ENCODE peak calls at places on chromosomes 7 and 10, in five cellular contexts. T is IMR-90, J is GM12878, B is K562, P is A549. S is an unnamed sample.

GRCh38 chr7:139471740-139472353 is 11.6 kb downstream of the KLRG2 start:
- DNase-seq in B (peak; percentile 14), P (peak; percentile 72), T (peak; percentile 57), J (no peak), S (no peak)

GRCh38 chr10:1853801-1854200 is 116.5 kb upstream of the ADARB2 start:
- DNase-seq in B (no peak), J (no peak), P (no peak), T (no peak), S (no peak)

GRCh38 chr7:23072043-23072442 is 33.5 kb upstream of the KLHL7 start:
- DNase-seq in P (peak; percentile 9), T (peak; percentile 28), J (no peak), B (no peak), S (no peak)

GRCh38 chr10:3525832-3526449 is 259.1 kb downstream of the KLF6 start:
- DNase-seq in J (no peak), B (peak; percentile 39), T (peak; percentile 99), P (peak; percentile 86), S (no peak)

GRCh38 chr10:116892873-116893685 is 43.8 kb downstream of the ENO4 start:
- DNase-seq in B (no peak), J (no peak), T (no peak), P (no peak), S (no peak)

GRCh38 chr7:143373255-143373794 is 7.8 kb upstream of the ZYX start:
- DNase-seq in J (no peak), T (no peak), P (no peak), B (no peak), S (no peak)

GRCh38 chr7:46658281-46658680 is 737.2 kb upstream of the IGFBP3 start:
- DNase-seq in T (no peak), P (no peak), J (no peak), B (no peak), S (no peak)

GRCh38 chr7:76296743-76297740 is 5.4 kb upstream of the HSPB1 start:
- DNase-seq in P (peak; percentile 69), B (no peak), T (peak; percentile 93), J (no peak), S (no peak)

GRCh38 chr10:17435187-17435586 is 19.2 kb downstream of the ST8SIA6 start:
- DNase-seq in J (no peak), B (peak; percentile 69), P (no peak), T (no peak), S (no peak)

GRCh38 chr7:87413029-87413428 is 62.5 kb downstream of the ABCB4 start:
- DNase-seq in T (peak; percentile 82), J (no peak), P (no peak), B (no peak), S (no peak)

GRCh38 chr7:72334066-72334465 is 78.1 kb downstream of the CALN1 start:
- DNase-seq in P (no peak), B (peak; percentile 24), T (no peak), J (no peak), S (peak; percentile 40)

GRCh38 chr10:74026428-74026979 is 28.6 kb downstream of the VCL start:
- DNase-seq in T (no peak), B (peak; percentile 43), J (no peak), P (no peak), S (no peak)

GRCh38 chr10:9833871-9834454 is 1183.7 kb upstream of the CELF2 start:
- DNase-seq in J (no peak), P (no peak), B (no peak), T (no peak), S (no peak)

GRCh38 chr10:69842020-69842419 is 40.3 kb downstream of the COL13A1 start:
- DNase-seq in J (no peak), P (no peak), B (no peak), T (no peak), S (no peak)

GRCh38 chr10:110420401-110421193 is 77.1 kb upstream of the DUSP5 start:
- DNase-seq in J (no peak), T (peak; percentile 61), B (no peak), P (peak; percentile 78), S (no peak)

GRCh38 chr7:128201690-128202085 is 39.4 kb upstream of the LEP start:
- DNase-seq in T (no peak), P (no peak), B (no peak), J (no peak), S (peak; percentile 42)

GRCh38 chr7:21636694-21637093 is 93.9 kb downstream of the DNAH11 start:
- DNase-seq in B (no peak), P (no peak), T (no peak), J (no peak), S (no peak)
- TF ChIP-seq RCOR1 in B (no peak), P (no peak), T (no peak), J (no peak), S (no peak)

GRCh38 chr7:96023376-96023775 is 251.0 kb downstream of the DYNC1I1 start:
- DNase-seq in J (no peak), T (peak; percentile 5), B (no peak), P (no peak), S (no peak)
- TF ChIP-seq RCOR1 in J (no peak), T (no peak), B (no peak), P (no peak), S (no peak)

GRCh38 chr7:130560972-130561371 is 69.1 kb downstream of the MEST start:
- DNase-seq in P (peak; percentile 31), J (peak; percentile 40), B (no peak), T (peak; percentile 43), S (no peak)
- TF ChIP-seq RCOR1 in P (no peak), J (no peak), B (peak; percentile 61), T (no peak), S (no peak)

GRCh38 chr10:44948713-44949112 is 10.9 kb upstream of the RASSF4 start:
- DNase-seq in B (no peak), P (no peak), T (no peak), J (no peak), S (no peak)
- TF ChIP-seq RCOR1 in B (no peak), P (no peak), T (no peak), J (no peak), S (no peak)

GRCh38 chr10:7011994-7012393 is 398.8 kb downstream of the SFMBT2 start:
- DNase-seq in T (no peak), J (no peak), P (no peak), B (no peak), S (no peak)

GRCh38 chr10:7014721-7015120 is 396.1 kb downstream of the SFMBT2 start:
- DNase-seq in T (no peak), B (no peak), J (no peak), P (no peak), S (no peak)

GRCh38 chr10:7015457-7015856 is 395.4 kb downstream of the SFMBT2 start:
- DNase-seq in B (no peak), J (no peak), P (peak; percentile 2), T (no peak), S (no peak)
- TF ChIP-seq RCOR1 in B (no peak), J (no peak), P (no peak), T (no peak), S (no peak)

GRCh38 chr7:41504581-41504980 is 198.3 kb downstream of the INHBA start:
- DNase-seq in J (no peak), P (no peak), B (no peak), T (peak; percentile 15), S (no peak)

GRCh38 chr7:41503438-41503837 is 199.5 kb downstream of the INHBA start:
- DNase-seq in P (no peak), T (peak; percentile 69), J (no peak), B (no peak), S (no peak)

GRCh38 chr7:41507686-41508268 is 195.1 kb downstream of the INHBA start:
- DNase-seq in T (no peak), J (no peak), P (no peak), B (no peak), S (no peak)

DNA sequence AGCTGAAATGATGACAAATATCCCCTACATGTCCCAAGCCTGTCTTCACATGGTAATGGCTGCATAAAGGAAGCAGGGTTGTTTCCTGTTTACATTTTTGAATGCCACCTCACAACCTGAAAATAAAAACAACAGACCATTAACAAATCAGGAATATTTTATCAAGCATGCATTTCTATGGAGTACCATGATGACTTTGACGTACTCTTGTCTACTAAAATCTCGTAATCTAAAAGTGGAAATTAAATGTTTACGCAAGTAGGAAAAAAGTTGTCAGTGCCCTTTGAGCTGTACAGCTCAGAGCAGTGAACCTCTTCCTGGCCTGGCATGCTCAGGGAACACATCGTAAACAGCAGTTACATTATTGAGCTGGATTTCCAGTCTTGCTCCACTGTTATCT is 194.1 kb downstream of the INHBA start:
- DNase-seq in P (no peak), T (no peak), B (no peak), J (no peak), S (no peak)
- TF ChIP-seq RCOR1 in P (no peak), T (no peak), B (no peak), J (no peak), S (no peak)

GRCh38 chr10:127153166-127153565 is 43.2 kb downstream of the INSYN2A start:
- DNase-seq in B (no peak), T (peak; percentile 82), P (no peak), J (no peak), S (no peak)

GRCh38 chr10:127157506-127158205 is 38.7 kb downstream of the INSYN2A start:
- DNase-seq in P (no peak), T (peak; percentile 23), B (no peak), J (no peak), S (no peak)

GRCh38 chr10:127151981-127152699 is 44.3 kb downstream of the INSYN2A start:
- DNase-seq in T (peak; percentile 72), P (peak; percentile 41), J (no peak), B (no peak), S (no peak)

GRCh38 chr10:127158663-127159062 is 37.7 kb downstream of the INSYN2A start:
- DNase-seq in B (no peak), T (peak; percentile 6), P (no peak), J (no peak), S (no peak)

DNA sequence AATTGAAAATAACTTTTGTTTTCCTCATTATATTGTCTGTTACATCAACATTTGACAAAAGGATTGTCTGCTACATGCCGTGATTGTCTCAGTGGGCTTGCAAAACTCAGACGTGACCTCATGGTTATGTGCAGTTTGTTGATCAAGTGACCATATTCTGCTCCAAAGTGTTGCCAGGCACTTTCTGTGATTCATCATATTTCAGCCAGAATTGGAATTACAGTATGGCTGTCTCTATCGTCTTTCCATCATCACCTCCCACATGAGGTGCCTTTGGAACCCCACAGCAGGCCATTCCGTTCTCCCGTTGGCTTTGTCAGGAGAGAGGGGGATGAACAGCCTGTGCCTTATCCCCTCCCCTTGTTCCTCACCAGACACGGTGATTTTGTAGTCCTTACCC is 41.2 kb downstream of the INSYN2A start:
- DNase-seq in P (no peak), B (no peak), J (no peak), T (peak; percentile 58), S (no peak)
- TF ChIP-seq RCOR1 in P (no peak), B (no peak), J (no peak), T (no peak), S (no peak)

S was measured in SK-N-SH.